ENCODE peak calls at places on chromosome 11, in nine cellular contexts. F is transverse colon, T is astrocyte, V is Karpas-422, H is AG04450, E is right atrium auricular region, Q is adipocyte, X is GM06990, U is neural progenitor cell. P is an unnamed sample. For H3K27me3, the result is how much of the 10 kb centered on the place peaks cover.

GRCh38 chr11:119130662-119131061 is 9.3 kb downstream of the HINFP start:
- DNase-seq in T (peak), Q (no peak), F (no peak), X (no peak), V (no peak), H (no peak), U (no peak), E (no peak), P (no peak)

GRCh38 chr11:129148487-129148886 is 43.6 kb downstream of the ARHGAP32 start:
- DNase-seq in X (no peak), E (no peak), Q (no peak), V (no peak), F (no peak), U (no peak), H (no peak), T (no peak), P (no peak)

GRCh38 chr11:123083623-123084029 is 21.7 kb upstream of the HSPA8 start:
- DNase-seq in V (no peak), Q (peak), X (no peak), U (no peak), H (peak), E (peak), F (peak), T (peak), P (peak)

GRCh38 chr11:111918390-111919256 is at the start of gene C11orf52:
- DNase-seq in V (no peak), T (no peak), H (no peak), F (peak), X (no peak), U (peak), Q (no peak), E (no peak), P (no peak)

GRCh38 chr11:35787626-35788025 is 125.1 kb downstream of the TRIM44 start:
- DNase-seq in U (no peak), F (no peak), V (no peak), X (no peak), T (no peak), Q (no peak), H (no peak), E (no peak), P (no peak)

GRCh38 chr11:83194284-83195175 is 1.0 kb downstream of the ANKRD42 start:
- DNase-seq in F (peak), V (peak), T (peak), Q (peak), U (peak), E (peak), X (peak), H (no peak), P (peak)

GRCh38 chr11:59679347-59679746 is 10.5 kb upstream of the PATL1 start:
- DNase-seq in U (no peak), Q (no peak), X (no peak), H (no peak), V (no peak), T (no peak), E (no peak), F (no peak), P (no peak)

GRCh38 chr11:326842-327580 is 6.4 kb upstream of the IFITM3 start:
- DNase-seq in H (no peak), T (no peak), F (peak), U (no peak), Q (no peak), V (peak), E (peak), X (peak), P (no peak)

GRCh38 chr11:120894207-120894989 is 129.5 kb upstream of the TBCEL start:
- DNase-seq in E (no peak), X (no peak), F (no peak), U (no peak), V (no peak), Q (no peak), H (no peak), T (no peak), P (peak)

GRCh38 chr11:62245271-62245753 is 3.3 kb downstream of the SCGB1D2 start:
- DNase-seq in Q (peak), E (no peak), V (peak), H (no peak), F (no peak), X (peak), U (peak), T (peak), P (peak)

GRCh38 chr11:28757725-28758515 is 649.7 kb downstream of the METTL15 start:
- DNase-seq in Q (peak), F (no peak), E (no peak), X (no peak), V (no peak), H (peak), T (peak), U (no peak), P (no peak)

GRCh38 chr11:97289823-97290222 is 900.0 kb downstream of the JRKL start:
- DNase-seq in U (no peak), Q (no peak), H (no peak), E (no peak), T (no peak), X (no peak), V (no peak), F (no peak), P (no peak)

GRCh38 chr11:115501895-115502589 is 2.2 kb downstream of the CADM1 start:
- DNase-seq in Q (no peak), X (no peak), U (peak), H (no peak), V (no peak), T (peak), F (no peak), E (no peak), P (no peak)
- H3K4me3 ChIP-seq in Q (peak), X (peak), U (peak), H (peak), V (no peak), T (peak), F (peak), E (peak), P (peak)

DNA sequence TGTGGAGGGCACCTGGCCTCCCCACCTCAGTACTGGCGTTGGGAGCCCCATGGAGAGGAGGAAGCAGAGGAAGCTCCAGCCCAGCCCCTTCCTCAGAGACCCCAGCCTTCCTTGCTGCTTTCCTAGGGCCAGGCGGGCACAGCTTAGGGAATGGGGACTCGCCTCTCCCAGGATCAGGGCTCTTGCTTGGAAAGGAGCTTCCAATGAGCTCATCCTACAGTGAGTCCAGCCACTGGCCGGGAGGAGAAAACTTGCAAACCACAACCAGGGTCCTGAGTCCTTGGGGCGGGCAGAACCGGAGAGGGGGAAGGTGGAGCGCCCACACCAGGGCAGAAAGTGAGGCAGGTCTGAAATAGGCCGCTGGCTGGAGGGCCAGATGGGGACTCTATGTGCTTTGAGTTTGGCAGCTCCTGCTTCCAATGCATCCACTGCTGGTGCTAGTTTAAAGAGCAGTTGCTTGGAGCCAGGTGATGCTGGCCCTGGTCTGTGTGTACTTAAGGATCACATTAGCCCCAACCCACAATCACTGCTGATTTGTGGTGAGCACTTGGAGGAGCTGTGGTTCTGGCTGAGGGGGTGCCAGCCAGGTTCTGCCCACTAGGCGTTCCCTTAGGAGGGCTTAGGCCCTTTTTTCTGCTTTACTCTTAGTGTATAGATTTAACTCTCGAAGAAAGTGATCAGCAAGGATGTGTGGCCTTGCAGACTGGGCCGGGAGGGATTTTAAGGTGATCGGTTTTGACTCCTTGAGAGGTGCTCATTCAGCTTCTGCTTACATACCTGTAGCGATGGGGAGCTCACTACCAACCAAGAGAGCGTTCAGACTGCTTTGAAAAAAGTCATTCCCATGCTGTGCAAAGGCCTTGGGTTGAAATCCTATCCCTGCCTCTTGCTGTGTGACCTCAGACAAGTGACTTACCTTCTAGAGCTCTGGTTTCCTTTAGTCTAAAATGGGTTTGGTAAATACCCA is 81.9 kb downstream of the TP53I11 start:
- DNase-seq in U (no peak), V (no peak), F (no peak), E (no peak), Q (no peak), H (no peak), X (no peak), T (no peak), P (no peak)
- H3K27me3 ChIP-seq in U (under half), V (under half), F (under half), E (under half), Q (under half), H (under half), X (under half), T (under half), P (under half)

GRCh38 chr11:115931684-115932083 is 427.5 kb upstream of the CADM1 start:
- DNase-seq in E (no peak), U (no peak), T (no peak), F (no peak), H (no peak), V (no peak), X (no peak), Q (no peak), P (no peak)

GRCh38 chr11:115930886-115931537 is 426.8 kb upstream of the CADM1 start:
- DNase-seq in Q (no peak), T (no peak), E (no peak), V (peak), X (no peak), F (peak), U (no peak), H (no peak), P (no peak)

GRCh38 chr11:115929618-115930129 is 425.5 kb upstream of the CADM1 start:
- DNase-seq in E (no peak), H (no peak), T (no peak), F (no peak), Q (no peak), X (peak), V (no peak), U (no peak), P (no peak)

GRCh38 chr11:115928811-115929210 is 424.6 kb upstream of the CADM1 start:
- DNase-seq in T (no peak), F (no peak), U (no peak), V (no peak), Q (no peak), E (no peak), X (no peak), H (no peak), P (no peak)

GRCh38 chr11:115930276-115930675 is 426.1 kb upstream of the CADM1 start:
- DNase-seq in Q (no peak), U (no peak), F (no peak), E (no peak), V (peak), X (no peak), T (no peak), H (no peak), P (no peak)
- H3K4me3 ChIP-seq in Q (no peak), U (no peak), F (no peak), E (no peak), V (no peak), X (no peak), T (no peak), H (no peak), P (no peak)

DNA sequence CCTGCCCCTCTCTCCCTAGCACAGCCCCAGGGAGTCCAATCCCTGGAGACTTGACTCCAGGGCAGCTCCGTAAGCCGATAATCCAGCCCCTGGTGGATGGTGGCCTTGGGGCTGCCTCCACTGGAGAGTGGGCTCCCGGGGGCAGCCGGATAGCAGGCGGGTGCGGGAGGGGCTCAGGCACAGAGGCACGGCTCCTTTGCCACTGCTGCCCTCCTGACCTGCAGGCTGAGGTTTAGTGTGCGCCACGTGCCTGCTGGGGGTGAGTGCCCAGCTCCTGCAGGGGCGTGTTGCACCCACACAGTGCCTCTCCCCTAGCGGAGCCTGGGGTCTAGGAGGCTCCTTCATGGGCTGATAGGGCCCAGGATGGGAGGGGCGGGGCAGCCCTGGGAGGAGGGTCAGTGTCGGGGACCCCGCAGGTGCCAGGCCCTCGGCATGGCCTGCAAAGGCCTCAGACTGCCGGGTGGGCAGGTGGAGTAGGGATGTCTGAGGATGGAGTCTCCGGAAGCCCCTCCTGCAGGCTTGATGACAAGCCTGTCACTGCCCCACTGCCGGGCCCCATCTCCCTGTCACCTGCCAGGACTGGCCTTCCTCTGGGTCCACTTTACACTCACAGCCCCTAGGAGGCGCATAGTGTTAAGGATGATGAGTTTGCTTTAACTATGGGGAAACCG is 5.6 kb downstream of the DUSP8 start:
- DNase-seq in Q (no peak), X (no peak), V (peak), T (no peak), E (no peak), F (no peak), H (no peak), U (no peak), P (no peak)
- H3K27me3 ChIP-seq in Q (under half), X (under half), V (under half), T (under half), E (under half), F (under half), H (under half), U (under half), P (under half)

DNA sequence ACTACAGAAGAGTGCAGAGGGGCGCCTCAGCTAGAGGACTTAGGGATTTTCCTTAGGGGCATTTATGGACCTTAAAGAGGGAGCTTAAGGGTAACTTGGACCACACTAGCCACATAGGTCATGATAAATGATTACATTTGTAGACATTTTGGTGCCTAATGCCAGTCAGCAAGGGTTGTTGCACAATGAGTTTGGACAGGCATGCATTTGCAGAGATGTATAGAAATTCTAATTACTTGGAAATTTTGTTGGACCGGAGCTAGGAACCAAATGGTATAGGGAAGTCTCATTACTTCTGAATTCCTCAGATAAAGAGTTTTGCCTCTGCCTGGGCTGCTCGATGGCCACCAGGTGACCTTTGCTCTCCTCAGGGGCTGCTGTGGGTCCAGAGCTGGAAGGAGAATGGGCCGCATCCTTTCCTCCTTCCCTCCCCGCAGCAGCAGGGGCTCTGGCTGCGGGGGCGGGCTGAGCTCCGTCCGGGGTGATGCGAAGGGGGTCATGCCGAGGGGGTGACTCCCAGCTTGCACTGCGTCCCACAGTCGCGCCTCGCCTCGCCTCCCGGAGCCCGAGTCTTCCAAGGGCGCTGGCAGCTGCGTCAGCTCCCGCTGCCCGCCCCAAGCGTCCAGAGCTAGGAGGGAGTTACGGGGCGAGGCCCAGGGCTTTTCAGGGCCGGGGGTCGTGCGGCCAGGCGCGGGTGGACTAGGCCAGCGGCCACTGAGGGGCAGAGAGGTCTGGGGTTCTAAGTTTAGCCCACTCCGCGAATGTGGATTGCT is 20.2 kb upstream of the MALAT1 start:
- DNase-seq in V (no peak), T (peak), X (no peak), F (peak), U (peak), E (no peak), H (no peak), Q (peak), P (no peak)
- H3K4me3 ChIP-seq in V (no peak), T (peak), X (no peak), F (peak), U (no peak), E (peak), H (peak), Q (peak), P (no peak)

GRCh38 chr11:86126862-86127261 is 58.0 kb upstream of the PICALM start:
- DNase-seq in H (no peak), Q (no peak), V (no peak), T (no peak), E (no peak), U (no peak), F (no peak), X (no peak), P (no peak)

GRCh38 chr11:86128914-86129313 is 60.0 kb upstream of the PICALM start:
- DNase-seq in T (no peak), H (no peak), E (no peak), X (no peak), F (no peak), U (no peak), Q (no peak), V (no peak), P (no peak)

GRCh38 chr11:86120807-86121206 is 51.9 kb upstream of the PICALM start:
- DNase-seq in Q (no peak), H (no peak), X (no peak), F (no peak), E (no peak), V (no peak), T (no peak), U (no peak), P (no peak)

GRCh38 chr11:86122773-86123172 is 53.9 kb upstream of the PICALM start:
- DNase-seq in E (no peak), U (no peak), F (no peak), T (no peak), H (no peak), X (no peak), Q (no peak), V (no peak), P (no peak)

GRCh38 chr11:86124251-86125233 is 55.7 kb upstream of the PICALM start:
- DNase-seq in Q (no peak), V (no peak), T (no peak), U (no peak), F (no peak), E (no peak), H (no peak), X (no peak), P (no peak)
- H3K27me3 ChIP-seq in Q (under half), V (under half), T (under half), U (under half), F (under half), E (under half), H (under half), X (under half), P (under half)

GRCh38 chr11:93128574-93128973 is 69.2 kb downstream of the SLC36A4 start:
- DNase-seq in F (no peak), H (no peak), Q (no peak), T (no peak), V (no peak), X (no peak), E (no peak), U (no peak), P (no peak)

GRCh38 chr11:93131709-93132108 is 66.1 kb downstream of the SLC36A4 start:
- DNase-seq in Q (no peak), U (peak), F (no peak), E (no peak), X (no peak), V (peak), H (no peak), T (no peak), P (no peak)

GRCh38 chr11:93133710-93134109 is 64.1 kb downstream of the SLC36A4 start:
- DNase-seq in V (no peak), X (no peak), H (peak), U (no peak), T (peak), F (no peak), E (no peak), Q (peak), P (peak)
- H3K4me3 ChIP-seq in V (no peak), X (no peak), H (peak), U (no peak), T (no peak), F (no peak), E (no peak), Q (no peak), P (no peak)

DNA sequence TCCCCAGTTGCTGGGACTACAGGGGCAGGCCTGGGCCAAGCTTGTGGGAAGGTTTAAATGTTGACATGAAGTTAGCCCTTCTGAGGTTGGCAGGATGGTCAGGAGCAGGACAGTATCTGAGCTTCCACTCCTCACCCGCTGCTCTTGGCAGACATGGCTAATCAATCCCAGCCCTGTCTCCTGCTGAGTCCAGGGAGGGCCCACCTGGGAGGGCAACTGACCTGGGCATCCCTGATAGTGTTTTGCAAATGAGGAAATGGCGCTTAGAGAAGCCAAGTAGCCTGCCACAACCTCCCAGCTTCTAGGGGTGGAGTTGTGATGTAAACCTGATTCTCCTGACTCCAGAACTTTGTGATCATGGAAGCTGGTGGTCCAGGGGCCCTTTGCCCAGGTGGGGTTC is 16.7 kb downstream of the FLRT1 start:
- DNase-seq in F (no peak), V (no peak), Q (no peak), T (no peak), E (no peak), H (no peak), X (no peak), U (no peak), P (no peak)
- H3K27me3 ChIP-seq in F (under half), V (under half), Q (under half), T (under half), E (under half), H (under half), X (under half), U (under half), P (under half)

GRCh38 chr11:2143652-2144548 is 4.7 kb upstream of the IGF2 start:
- DNase-seq in V (no peak), Q (peak), T (no peak), U (peak), F (no peak), X (no peak), H (no peak), E (no peak), P (no peak)
- H3K4me3 ChIP-seq in V (no peak), Q (no peak), T (no peak), U (no peak), F (no peak), X (no peak), H (no peak), E (peak), P (no peak)

GRCh38 chr11:124812876-124813275 is 12.7 kb upstream of the MSANTD2 start:
- DNase-seq in T (peak), X (no peak), F (no peak), Q (peak), U (no peak), V (no peak), H (no peak), E (no peak), P (no peak)

GRCh38 chr11:124814739-124815138 is 14.5 kb upstream of the MSANTD2 start:
- DNase-seq in F (no peak), H (no peak), X (no peak), T (no peak), V (no peak), U (no peak), Q (no peak), E (no peak), P (no peak)

GRCh38 chr11:124807660-124808270 is 7.6 kb upstream of the MSANTD2 start:
- DNase-seq in F (no peak), T (no peak), Q (no peak), X (no peak), H (no peak), V (no peak), E (no peak), U (no peak), P (no peak)

GRCh38 chr11:124807201-124807600 is 7.0 kb upstream of the MSANTD2 start:
- DNase-seq in T (no peak), F (no peak), V (no peak), U (no peak), H (no peak), X (no peak), E (no peak), Q (no peak), P (no peak)

GRCh38 chr11:124811423-124812125 is 11.4 kb upstream of the MSANTD2 start:
- DNase-seq in H (no peak), U (no peak), E (no peak), T (no peak), Q (no peak), F (no peak), V (no peak), X (no peak), P (no peak)
- H3K27me3 ChIP-seq in H (under half), U (under half), E (under half), T (under half), Q (under half), F (under half), V (under half), X (under half), P (under half)

P was measured in MG63.